ENCODE peak calls at places on chromosomes 16 and 17, in eight cellular contexts. D, L, U, Q, O, A, V and T are unnamed samples.

GRCh38 chr16:49701867-49702494 is 153.9 kb downstream of the ZNF423 start:
- DNase-seq in D (no peak), L (no peak), U (no peak), Q (peak), O (no peak), A (peak), V (no peak), T (no peak)

GRCh38 chr16:8718753-8719386 is 44.5 kb downstream of the ABAT start:
- DNase-seq in D (no peak), L (no peak), U (no peak), Q (no peak), O (no peak), A (no peak), V (no peak), T (no peak)

GRCh38 chr17:81411305-81411704 is 16.0 kb downstream of the BAHCC1 start:
- DNase-seq in D (no peak), L (no peak), U (no peak), Q (no peak), O (no peak), A (no peak), V (no peak), T (no peak)

GRCh38 chr17:41811549-41812175 is at the start of gene P3H4:
- DNase-seq in D (peak), L (peak), U (no peak), Q (peak), O (peak), A (peak), V (peak), T (peak)

GRCh38 chr16:27378871-27379580 is 22.9 kb upstream of the IL21R start:
- DNase-seq in D (peak), L (no peak), U (no peak), Q (no peak), O (no peak), A (no peak), V (peak), T (no peak)

GRCh38 chr16:4988647-4989046 is 30.5 kb downstream of the SEC14L5 start:
- DNase-seq in D (no peak), L (no peak), U (no peak), Q (no peak), O (no peak), A (no peak), V (no peak), T (no peak)

GRCh38 chr17:66564992-66565465 is 262.6 kb downstream of the PRKCA start:
- DNase-seq in D (peak), L (peak), U (no peak), Q (peak), O (peak), A (no peak), V (no peak), T (no peak)

GRCh38 chr17:77140878-77141767 is at the start of gene SEC14L1:
- DNase-seq in D (no peak), L (peak), U (no peak), Q (peak), O (no peak), A (peak), V (no peak), T (peak)

GRCh38 chr16:75868636-75869389 is 142.5 kb upstream of the CPHXL start:
- DNase-seq in D (no peak), L (no peak), U (no peak), Q (no peak), O (no peak), A (no peak), V (no peak), T (no peak)

GRCh38 chr17:31327534-31328526 is 6.4 kb upstream of the EVI2A start:
- DNase-seq in D (peak), L (peak), U (no peak), Q (peak), O (peak), A (no peak), V (no peak), T (peak)

GRCh38 chr16:11613381-11614303 is 26.9 kb upstream of the LITAF start:
- DNase-seq in D (no peak), L (no peak), U (peak), Q (no peak), O (no peak), A (no peak), V (no peak), T (no peak)

GRCh38 chr17:47812146-47812920 is 9.3 kb downstream of the OSBPL7 start:
- DNase-seq in D (no peak), L (no peak), U (no peak), Q (no peak), O (no peak), A (no peak), V (no peak), T (no peak)